ENCODE peak calls at places on chromosomes 5 and 9, in eight cellular contexts. P is mucosa of descending colon; Q is iris pigment epithelial cell; J is activated CD8-positive, alpha-beta memory T cell treated with anti-CD3 and anti-CD28 coated beads for 1 hour; K is activated CD4-positive, CD25-positive, alpha-beta regulatory T cell treated with anti-CD3 and anti-CD28 coated beads, Interleukin-2, amount 50 U/mL, for 16 hours; B is left colon; L is A549; G is mesothelial cell of epicardium. S is an unnamed sample.

GRCh38 chr5:14364096-14364495 is 217.5 kb upstream of the OTULINL start:
- DNase-seq in J (no peak), Q (no peak), G (no peak), P (no peak), B (no peak), L (no peak), K (no peak), S (no peak)

GRCh38 chr5:157370967-157371366 is 89.0 kb upstream of the NIPAL4 start:
- DNase-seq in J (no peak), B (peak), P (no peak), G (no peak), Q (peak), K (no peak), L (no peak), S (no peak)

GRCh38 chr5:64144429-64145215 is 21.0 kb upstream of the RNF180 start:
- DNase-seq in Q (peak), P (no peak), L (no peak), J (no peak), B (no peak), K (no peak), G (no peak), S (no peak)

GRCh38 chr5:74149395-74149794 is 491.1 kb downstream of the ENC1 start:
- DNase-seq in J (no peak), L (no peak), B (peak), Q (peak), K (no peak), P (no peak), G (no peak), S (no peak)

GRCh38 chr5:140114341-140115185 is 654 bp downstream of the PURA start:
- DNase-seq in Q (peak), J (no peak), L (peak), B (peak), P (peak), K (no peak), G (peak), S (peak)

GRCh38 chr5:54159153-54159836 is 151.1 kb downstream of the ARL15 start:
- DNase-seq in P (no peak), K (no peak), G (no peak), B (no peak), J (no peak), L (peak), Q (peak), S (no peak)

GRCh38 chr9:121322037-121322736 is 47.9 kb downstream of the STOM start:
- DNase-seq in Q (peak), G (no peak), J (no peak), P (no peak), B (no peak), L (peak), K (no peak), S (no peak)

GRCh38 chr5:137900925-137901817 is 11.9 kb downstream of the PKD2L2 start:
- DNase-seq in J (no peak), K (no peak), G (no peak), L (no peak), Q (no peak), B (no peak), P (no peak), S (no peak)

GRCh38 chr9:135944444-135945252 is 16.5 kb downstream of the UBAC1 start:
- DNase-seq in P (no peak), B (no peak), J (no peak), G (no peak), Q (no peak), K (no peak), L (no peak), S (no peak)

GRCh38 chr9:77807295-77807694 is 159.2 kb upstream of the GNA14 start:
- DNase-seq in L (peak), G (no peak), K (no peak), P (no peak), B (no peak), J (no peak), Q (peak), S (no peak)

GRCh38 chr5:168562274-168562673 is 16.9 kb downstream of the PANK3 start:
- DNase-seq in G (no peak), L (no peak), J (no peak), K (no peak), P (no peak), Q (no peak), B (no peak), S (no peak)

GRCh38 chr9:28909526-28909925 is 1336.2 kb upstream of the C9orf72 start:
- DNase-seq in G (no peak), L (no peak), K (no peak), Q (no peak), B (no peak), J (no peak), P (no peak), S (no peak)

GRCh38 chr9:20599195-20599594 is 23.1 kb downstream of the MLLT3 start:
- DNase-seq in G (no peak), P (no peak), J (no peak), B (no peak), K (no peak), Q (peak), L (no peak), S (no peak)

GRCh38 chr5:158485604-158486081 is 614.1 kb downstream of the EBF1 start:
- DNase-seq in B (no peak), G (no peak), J (no peak), Q (no peak), L (no peak), P (peak), K (no peak), S (no peak)

GRCh38 chr5:176360894-176361436 is 599 bp downstream of the KIAA1191 start:
- DNase-seq in G (no peak), L (peak), P (peak), J (no peak), K (no peak), B (peak), Q (peak), S (no peak)

GRCh38 chr9:134391319-134392231 is 65.3 kb downstream of the RXRA start:
- DNase-seq in L (no peak), J (peak), Q (no peak), K (peak), G (no peak), P (no peak), B (no peak), S (peak)

GRCh38 chr5:148794729-148795590 is 31.5 kb upstream of the ADRB2 start:
- DNase-seq in Q (peak), B (no peak), K (no peak), P (no peak), L (no peak), G (no peak), J (no peak), S (no peak)

GRCh38 chr5:90562331-90562730 is 3.7 kb downstream of the ADGRV1 start:
- DNase-seq in G (no peak), Q (no peak), L (no peak), P (no peak), K (no peak), B (no peak), J (no peak), S (no peak)

GRCh38 chr9:120841930-120842684 is 615 bp downstream of the PSMD5 start:
- DNase-seq in L (peak), J (no peak), G (no peak), K (no peak), P (no peak), Q (peak), B (no peak), S (no peak)

GRCh38 chr5:41794478-41794877 is 75.7 kb downstream of the OXCT1 start:
- DNase-seq in Q (peak), P (no peak), L (peak), K (no peak), J (no peak), G (no peak), B (no peak), S (no peak)

GRCh38 chr9:134698587-134699342 is 57.2 kb downstream of the COL5A1 start:
- DNase-seq in J (no peak), P (peak), Q (peak), B (no peak), L (peak), K (no peak), G (no peak), S (peak)

GRCh38 chr9:133443982-133444381 is 15.8 kb upstream of the CACFD1 start:
- DNase-seq in P (no peak), L (no peak), G (no peak), Q (no peak), K (no peak), J (no peak), B (no peak), S (no peak)

GRCh38 chr9:106961623-106962022 is 98.7 kb downstream of the ZNF462 start:
- DNase-seq in P (no peak), L (no peak), Q (peak), G (no peak), K (no peak), B (no peak), J (no peak), S (no peak)

GRCh38 chr9:95008151-95008771 is 281.8 kb downstream of the AOPEP start:
- DNase-seq in Q (peak), J (no peak), G (no peak), L (no peak), P (peak), K (no peak), B (no peak), S (no peak)